ENCODE peak calls at places on chromosomes 6 and 20, in seven cellular contexts. K is AG09319, X is K562, Z is H9, E is kidney epithelial cell, U is uterus, M is colonic mucosa. C is an unnamed sample.
A peak's percentile ranks its signal among the peaks of the same experiment; 100 is the strongest.

GRCh38 chr6:145758086-145758485 is 22.8 kb upstream of the EPM2A start:
- DNase-seq in X (no peak), K (no peak), M (no peak), U (no peak), Z (no peak), E (no peak), C (no peak)

GRCh38 chr6:121645100-121645745 is 209.8 kb downstream of the GJA1 start:
- DNase-seq in Z (no peak), X (no peak), U (no peak), K (no peak), M (no peak), E (no peak), C (no peak)

GRCh38 chr6:49462071-49462470 is 982 bp downstream of the MMUT start:
- DNase-seq in E (no peak), K (no peak), U (no peak), Z (no peak), M (no peak), X (no peak), C (no peak)

GRCh38 chr6:134544737-134545136 is 226.8 kb upstream of the SGK1 start:
- DNase-seq in M (no peak), E (no peak), U (no peak), Z (no peak), X (no peak), K (no peak), C (no peak)

GRCh38 chr6:97215157-97215769 is 67.8 kb downstream of the MMS22L start:
- DNase-seq in E (peak; percentile 12), M (peak; percentile 21), X (peak; percentile 49), U (no peak), Z (peak; percentile 37), K (peak; percentile 24), C (peak; percentile 40)

GRCh38 chr20:18090044-18090443 is 32.3 kb upstream of the OVOL2 start:
- DNase-seq in Z (no peak), M (no peak), K (no peak), E (no peak), X (no peak), U (no peak), C (no peak)

GRCh38 chr6:41887355-41887754 is 7.8 kb downstream of the USP49 start:
- DNase-seq in M (no peak), E (no peak), U (no peak), K (peak; percentile 5), X (no peak), Z (no peak), C (no peak)

GRCh38 chr6:113936093-113936934 is 34.6 kb downstream of the HDAC2 start:
- DNase-seq in K (peak; percentile 38), U (no peak), Z (no peak), X (peak; percentile 43), E (no peak), M (peak; percentile 44), C (peak; percentile 41)

GRCh38 chr6:112979830-112980229 is 632.7 kb downstream of the RFPL4B start:
- DNase-seq in Z (no peak), E (no peak), M (peak; percentile 28), K (no peak), X (no peak), U (no peak), C (no peak)

GRCh38 chr6:81491486-81492101 is 260.9 kb downstream of the TENT5A start:
- DNase-seq in X (no peak), K (no peak), Z (no peak), U (no peak), E (no peak), M (no peak), C (no peak)

GRCh38 chr6:158645064-158646022 is 800 bp upstream of the DYNLT1 start:
- DNase-seq in K (no peak), E (no peak), U (no peak), M (peak; percentile 21), Z (no peak), X (no peak), C (no peak)

GRCh38 chr6:39530201-39530759 is 194.9 kb downstream of the KIF6 start:
- DNase-seq in Z (no peak), U (peak; percentile 46), X (no peak), K (no peak), E (no peak), M (no peak), C (no peak)

GRCh38 chr6:33279971-33280511 is 3.1 kb downstream of the B3GALT4 start:
- DNase-seq in U (no peak), X (peak; percentile 86), K (no peak), M (no peak), Z (peak; percentile 89), E (no peak), C (peak; percentile 71)

GRCh38 chr20:23651117-23651516 is 13.4 kb upstream of the CST3 start:
- DNase-seq in X (no peak), E (no peak), U (no peak), M (no peak), K (no peak), Z (no peak), C (no peak)

GRCh38 chr6:20211941-20212391 is 303 bp downstream of the MBOAT1 start:
- DNase-seq in X (no peak), M (peak; percentile 60), U (no peak), K (no peak), E (no peak), Z (peak; percentile 62), C (peak; percentile 41)

GRCh38 chr6:143225929-143226328 is 165.2 kb downstream of the AIG1 start:
- DNase-seq in K (no peak), M (no peak), Z (no peak), U (no peak), E (no peak), X (no peak), C (no peak)

GRCh38 chr20:58598271-58599015 is 52.6 kb upstream of the STX16 start:
- DNase-seq in E (no peak), U (peak; percentile 68), X (no peak), M (peak; percentile 28), K (peak; percentile 20), Z (no peak), C (no peak)

GRCh38 chr20:58875541-58876134 is 23.1 kb downstream of the GNAS start:
- DNase-seq in U (no peak), Z (no peak), K (no peak), X (peak; percentile 68), M (no peak), E (no peak), C (no peak)

GRCh38 chr20:10476319-10476724 is 41.2 kb downstream of the SLX4IP start:
- DNase-seq in U (no peak), X (peak; percentile 19), M (no peak), K (no peak), Z (no peak), E (no peak), C (no peak)

GRCh38 chr6:154763650-154764049 is 30.4 kb downstream of the SCAF8 start:
- DNase-seq in K (no peak), Z (no peak), X (no peak), E (no peak), U (no peak), M (no peak), C (no peak)

GRCh38 chr20:63945031-63945658 is 11.1 kb downstream of the UCKL1 start:
- DNase-seq in Z (no peak), X (no peak), E (no peak), K (no peak), U (no peak), M (no peak), C (no peak)

GRCh38 chr6:103210686-103211085 is 1649.0 kb downstream of the HACE1 start:
- DNase-seq in E (no peak), X (no peak), M (no peak), K (no peak), Z (no peak), U (no peak), C (no peak)

GRCh38 chr6:138529510-138529909 is 30.2 kb upstream of the NHSL1 start:
- DNase-seq in Z (no peak), M (no peak), K (no peak), U (no peak), X (no peak), E (no peak), C (no peak)

GRCh38 chr6:104771258-104771832 is 88.4 kb downstream of the HACE1 start:
- DNase-seq in Z (no peak), E (no peak), M (no peak), K (no peak), X (peak; percentile 22), U (no peak), C (no peak)

GRCh38 chr6:8888468-8888867 is 453.1 kb upstream of the SLC35B3 start:
- DNase-seq in M (no peak), Z (no peak), U (no peak), K (no peak), E (no peak), X (no peak), C (no peak)
- TF ChIP-seq CTCF in M (no peak), Z (peak; percentile 70), U (no peak), K (peak; percentile 34), E (peak; percentile 36), X (peak; percentile 28), C (peak; percentile 59)

DNA sequence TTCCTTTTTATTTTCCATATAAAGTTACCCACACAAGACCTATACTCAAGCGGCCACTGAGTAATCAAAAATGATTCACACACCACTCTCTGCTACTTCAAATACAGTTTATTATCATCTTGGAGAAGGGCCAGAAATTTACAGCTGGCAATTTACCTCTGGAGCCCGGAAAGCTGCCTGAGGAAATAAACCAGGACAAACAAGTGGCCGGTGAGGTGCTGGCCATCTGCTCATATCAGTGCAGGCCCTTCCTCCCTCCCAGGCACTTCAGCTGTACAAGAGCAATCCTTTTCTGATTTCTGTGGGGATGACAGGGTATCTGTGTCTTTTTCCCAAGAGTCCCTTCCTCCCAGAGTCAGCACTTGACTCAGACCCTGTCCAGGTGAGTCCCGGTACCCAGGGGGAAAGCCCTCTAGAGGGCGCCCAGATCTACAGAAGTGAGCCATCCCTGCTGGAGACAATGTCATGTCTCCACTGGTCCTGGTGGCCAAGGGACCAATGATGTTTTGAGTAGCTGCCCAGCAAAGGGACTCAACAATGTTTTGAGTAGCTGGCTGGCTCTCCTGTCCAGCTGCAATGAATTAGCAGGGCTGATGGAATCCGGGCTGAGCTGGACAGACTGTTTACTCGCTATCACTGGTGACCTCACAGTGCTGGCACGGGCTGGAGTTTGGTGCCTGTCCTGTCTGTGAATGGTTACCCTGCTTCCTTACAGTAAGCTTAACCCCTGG is 23.6 kb downstream of the LRP11 start:
- DNase-seq in X (peak; percentile 88), M (peak; percentile 84), U (peak; percentile 56), Z (peak; percentile 82), K (peak; percentile 81), E (no peak), C (peak; percentile 50)
- TF ChIP-seq CTCF in X (peak; percentile 89), M (peak; percentile 37), U (peak; percentile 48), Z (peak; percentile 88), K (peak; percentile 42), E (peak; percentile 83), C (peak; percentile 30)

GRCh38 chr20:35008411-35009342 is 53.0 kb downstream of the MYH7B start:
- DNase-seq in M (no peak), K (peak; percentile 81), X (no peak), E (no peak), U (peak; percentile 11), Z (peak; percentile 15), C (no peak)
- TF ChIP-seq CTCF in M (no peak), K (no peak), X (no peak), E (no peak), U (no peak), Z (no peak), C (no peak)

DNA sequence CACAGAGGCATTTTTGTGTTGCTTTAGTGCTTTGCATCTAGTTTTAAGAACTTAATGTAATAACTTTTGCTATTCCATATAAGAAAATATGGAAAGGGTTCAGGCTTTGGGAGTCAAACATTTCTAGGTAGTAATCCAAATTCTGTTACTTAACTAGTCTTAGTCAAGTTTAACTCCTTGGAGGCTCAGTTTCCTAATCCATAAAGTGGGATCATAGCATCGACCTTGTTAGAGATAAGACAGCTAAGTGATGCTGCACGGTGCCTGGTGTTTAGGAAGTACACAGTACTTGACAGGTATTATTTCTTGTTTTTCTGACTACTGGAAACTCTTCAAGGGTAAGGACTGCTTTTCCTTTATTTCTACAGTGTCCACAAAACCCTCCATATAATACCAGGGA is 24.5 kb upstream of the ARMH2 start:
- DNase-seq in M (no peak), U (no peak), K (no peak), E (no peak), Z (no peak), X (no peak), C (no peak)
- TF ChIP-seq CTCF in M (no peak), U (no peak), K (no peak), E (no peak), Z (no peak), X (no peak), C (no peak)

C was measured in endothelial cell.